ENCODE peak calls at places on chromosomes 7 and 10, in seven cellular contexts. One of them, this sample, is unnamed.

GRCh38 chr10:363152-363551 is 227.9 kb downstream of the ZMYND11 start:
- DNase-seq in AG04449: no peak
- DNase-seq in pancreas: no peak
- DNase-seq in mesendoderm: no peak
- DNase-seq in AG09309: no peak
- DNase-seq in CD4-positive, alpha-beta memory T cell: no peak
- DNase-seq in GM06990: no peak
- DNase-seq in this sample: no peak

GRCh38 chr7:12766416-12766815 is 79.0 kb downstream of the ARL4A start:
- DNase-seq in AG04449: no peak
- DNase-seq in pancreas: no peak
- DNase-seq in mesendoderm: no peak
- DNase-seq in AG09309: no peak
- DNase-seq in CD4-positive, alpha-beta memory T cell: no peak
- DNase-seq in GM06990: no peak
- DNase-seq in this sample: no peak

GRCh38 chr7:35624299-35625186 is 70.4 kb downstream of the HERPUD2 start:
- DNase-seq in AG04449: no peak
- DNase-seq in pancreas: peak; percentile 48
- DNase-seq in mesendoderm: peak; percentile 93
- DNase-seq in AG09309: no peak
- DNase-seq in CD4-positive, alpha-beta memory T cell: peak; percentile 40
- DNase-seq in GM06990: peak; percentile 11
- DNase-seq in this sample: peak; percentile 41

GRCh38 chr7:39721919-39722597 is 98.7 kb downstream of the RALA start:
- DNase-seq in AG04449: no peak
- DNase-seq in pancreas: no peak
- DNase-seq in mesendoderm: no peak
- DNase-seq in AG09309: no peak
- DNase-seq in CD4-positive, alpha-beta memory T cell: no peak
- DNase-seq in GM06990: no peak
- DNase-seq in this sample: no peak

GRCh38 chr7:44477063-44477830 is 13.2 kb downstream of the NUDCD3 start:
- DNase-seq in AG04449: no peak
- DNase-seq in pancreas: peak; percentile 67
- DNase-seq in mesendoderm: peak; percentile 95
- DNase-seq in AG09309: peak; percentile 55
- DNase-seq in CD4-positive, alpha-beta memory T cell: peak; percentile 69
- DNase-seq in GM06990: peak; percentile 24
- DNase-seq in this sample: peak; percentile 87

GRCh38 chr7:4725014-4725951 is 43.2 kb downstream of the FOXK1 start:
- DNase-seq in AG04449: peak; percentile 28
- DNase-seq in pancreas: peak; percentile 66
- DNase-seq in mesendoderm: peak; percentile 49
- DNase-seq in AG09309: peak; percentile 71
- DNase-seq in CD4-positive, alpha-beta memory T cell: peak; percentile 46
- DNase-seq in GM06990: peak; percentile 78
- DNase-seq in this sample: peak; percentile 93

GRCh38 chr10:123912466-123913201 is 21.0 kb upstream of the CPXM2 start:
- DNase-seq in AG04449: no peak
- DNase-seq in pancreas: no peak
- DNase-seq in mesendoderm: no peak
- DNase-seq in AG09309: no peak
- DNase-seq in CD4-positive, alpha-beta memory T cell: no peak
- DNase-seq in GM06990: no peak
- DNase-seq in this sample: peak; percentile 40

GRCh38 chr7:92135100-92135429 is 788 bp upstream of the CYP51A1 start:
- DNase-seq in AG04449: no peak
- DNase-seq in pancreas: peak; percentile 37
- DNase-seq in mesendoderm: no peak
- DNase-seq in AG09309: no peak
- DNase-seq in CD4-positive, alpha-beta memory T cell: no peak
- DNase-seq in GM06990: no peak
- DNase-seq in this sample: peak; percentile 48

GRCh38 chr7:133916621-133917020 is 210.5 kb upstream of the LRGUK start:
- DNase-seq in AG04449: no peak
- DNase-seq in pancreas: no peak
- DNase-seq in mesendoderm: no peak
- DNase-seq in AG09309: no peak
- DNase-seq in CD4-positive, alpha-beta memory T cell: no peak
- DNase-seq in GM06990: no peak
- DNase-seq in this sample: no peak

GRCh38 chr7:73606801-73607691 is 17.3 kb downstream of the MLXIPL start:
- DNase-seq in AG04449: no peak
- DNase-seq in pancreas: peak; percentile 60
- DNase-seq in mesendoderm: peak; percentile 67
- DNase-seq in AG09309: no peak
- DNase-seq in CD4-positive, alpha-beta memory T cell: peak; percentile 58
- DNase-seq in GM06990: peak; percentile 53
- DNase-seq in this sample: peak; percentile 42

GRCh38 chr7:46026741-46027140 is 105.7 kb upstream of the IGFBP3 start:
- DNase-seq in AG04449: no peak
- DNase-seq in pancreas: no peak
- DNase-seq in mesendoderm: no peak
- DNase-seq in AG09309: no peak
- DNase-seq in CD4-positive, alpha-beta memory T cell: no peak
- DNase-seq in GM06990: no peak
- DNase-seq in this sample: no peak

GRCh38 chr7:48429117-48429516 is 257.9 kb downstream of the ABCA13 start:
- DNase-seq in AG04449: no peak
- DNase-seq in pancreas: no peak
- DNase-seq in mesendoderm: no peak
- DNase-seq in AG09309: no peak
- DNase-seq in CD4-positive, alpha-beta memory T cell: no peak
- DNase-seq in GM06990: no peak
- DNase-seq in this sample: no peak

GRCh38 chr7:3892167-3892566 is 591.1 kb downstream of the SDK1 start:
- DNase-seq in AG04449: no peak
- DNase-seq in pancreas: no peak
- DNase-seq in mesendoderm: no peak
- DNase-seq in AG09309: no peak
- DNase-seq in CD4-positive, alpha-beta memory T cell: no peak
- DNase-seq in GM06990: no peak
- DNase-seq in this sample: no peak

GRCh38 chr10:109650228-109650627 is 273.1 kb downstream of the XPNPEP1 start:
- DNase-seq in AG04449: no peak
- DNase-seq in pancreas: peak; percentile 42
- DNase-seq in mesendoderm: no peak
- DNase-seq in AG09309: no peak
- DNase-seq in CD4-positive, alpha-beta memory T cell: no peak
- DNase-seq in GM06990: no peak
- DNase-seq in this sample: no peak

GRCh38 chr7:106870528-106870927 is 5.4 kb downstream of the PIK3CG start:
- DNase-seq in AG04449: no peak
- DNase-seq in pancreas: no peak
- DNase-seq in mesendoderm: no peak
- DNase-seq in AG09309: no peak
- DNase-seq in CD4-positive, alpha-beta memory T cell: no peak
- DNase-seq in GM06990: no peak
- DNase-seq in this sample: no peak

GRCh38 chr7:106870983-106871410 is 5.9 kb downstream of the PIK3CG start:
- DNase-seq in AG04449: no peak
- DNase-seq in pancreas: no peak
- DNase-seq in mesendoderm: no peak
- DNase-seq in AG09309: no peak
- DNase-seq in CD4-positive, alpha-beta memory T cell: no peak
- DNase-seq in GM06990: peak; percentile 75
- DNase-seq in this sample: no peak

GRCh38 chr7:106871793-106872571 is 6.9 kb downstream of the PIK3CG start:
- DNase-seq in AG04449: no peak
- DNase-seq in pancreas: no peak
- DNase-seq in mesendoderm: peak; percentile 3
- DNase-seq in AG09309: no peak
- DNase-seq in CD4-positive, alpha-beta memory T cell: no peak
- DNase-seq in GM06990: no peak
- DNase-seq in this sample: no peak

GRCh38 chr7:106875508-106875907 is 10.4 kb downstream of the PIK3CG start:
- DNase-seq in AG04449: no peak
- DNase-seq in pancreas: no peak
- DNase-seq in mesendoderm: no peak
- DNase-seq in AG09309: no peak
- DNase-seq in CD4-positive, alpha-beta memory T cell: no peak
- DNase-seq in GM06990: no peak
- DNase-seq in this sample: no peak

GRCh38 chr7:106872763-106873162 is 7.7 kb downstream of the PIK3CG start:
- DNase-seq in AG04449: no peak
- DNase-seq in pancreas: no peak
- DNase-seq in mesendoderm: no peak
- DNase-seq in AG09309: no peak
- DNase-seq in CD4-positive, alpha-beta memory T cell: no peak
- DNase-seq in GM06990: no peak
- DNase-seq in this sample: no peak
- H3K4me3 ChIP-seq in AG04449: no peak overlapping the region
- H3K4me3 ChIP-seq in pancreas: no peak overlapping the region
- H3K4me3 ChIP-seq in mesendoderm: no peak overlapping the region
- H3K4me3 ChIP-seq in AG09309: no peak overlapping the region
- H3K4me3 ChIP-seq in CD4-positive, alpha-beta memory T cell: no peak overlapping the region
- H3K4me3 ChIP-seq in GM06990: no peak overlapping the region
- H3K4me3 ChIP-seq in this sample: no peak overlapping the region

GRCh38 chr10:113061054-113061430 is 111.0 kb downstream of the TCF7L2 start:
- DNase-seq in AG04449: no peak
- DNase-seq in pancreas: no peak
- DNase-seq in mesendoderm: no peak
- DNase-seq in AG09309: no peak
- DNase-seq in CD4-positive, alpha-beta memory T cell: no peak
- DNase-seq in GM06990: no peak
- DNase-seq in this sample: no peak

GRCh38 chr10:113062977-113063967 is 113.2 kb downstream of the TCF7L2 start:
- DNase-seq in AG04449: no peak
- DNase-seq in pancreas: no peak
- DNase-seq in mesendoderm: peak; percentile 99
- DNase-seq in AG09309: no peak
- DNase-seq in CD4-positive, alpha-beta memory T cell: no peak
- DNase-seq in GM06990: no peak
- DNase-seq in this sample: peak; percentile 51

GRCh38 chr10:113058175-113058961 is 108.3 kb downstream of the TCF7L2 start:
- DNase-seq in AG04449: peak; percentile 44
- DNase-seq in pancreas: no peak
- DNase-seq in mesendoderm: peak; percentile 87
- DNase-seq in AG09309: peak; percentile 40
- DNase-seq in CD4-positive, alpha-beta memory T cell: no peak
- DNase-seq in GM06990: no peak
- DNase-seq in this sample: peak; percentile 90

GRCh38 chr10:113059001-113059780 is 109.1 kb downstream of the TCF7L2 start:
- DNase-seq in AG04449: no peak
- DNase-seq in pancreas: no peak
- DNase-seq in mesendoderm: peak; percentile 16
- DNase-seq in AG09309: peak; percentile 47
- DNase-seq in CD4-positive, alpha-beta memory T cell: no peak
- DNase-seq in GM06990: no peak
- DNase-seq in this sample: peak; percentile 94

DNA sequence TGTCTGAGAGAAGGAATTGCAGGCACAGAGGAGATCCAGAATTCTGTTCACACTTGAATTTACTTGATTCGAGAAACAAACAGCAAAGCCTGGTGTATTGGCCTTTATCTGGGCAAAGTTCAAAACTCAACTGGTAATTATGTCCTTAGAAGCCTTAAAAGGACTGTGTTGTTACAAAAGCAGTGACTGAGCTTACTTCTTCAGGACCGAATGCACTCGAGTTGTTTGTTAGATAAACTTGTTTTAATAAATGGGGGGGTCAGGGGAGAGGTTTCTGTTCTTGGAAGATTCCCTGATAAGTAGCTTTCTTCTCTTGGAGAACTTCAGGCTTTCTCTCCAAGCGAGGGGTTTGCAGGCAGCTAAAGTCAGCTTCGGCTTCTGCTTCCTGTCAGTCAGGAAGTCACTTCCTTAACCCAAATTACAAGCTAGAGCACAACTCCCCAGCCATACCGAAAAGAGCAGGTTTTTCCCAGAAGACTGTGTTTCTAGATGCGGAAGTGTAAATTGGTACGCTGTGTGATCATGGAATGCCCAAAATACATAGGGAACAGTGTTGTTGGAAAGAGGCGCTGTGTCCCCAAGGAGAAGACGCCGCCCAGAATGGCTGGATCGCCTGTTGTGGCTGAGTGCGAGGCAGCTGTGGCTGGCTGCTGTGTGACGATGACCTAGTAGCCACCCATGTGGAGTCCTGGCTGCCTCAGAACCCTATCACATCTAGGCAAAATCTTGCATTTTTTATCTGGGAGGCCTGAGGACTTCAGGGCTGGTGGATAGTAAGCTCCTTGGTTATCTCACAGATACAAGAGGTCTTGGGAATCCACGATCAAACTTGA is 110.4 kb downstream of the TCF7L2 start:
- DNase-seq in AG04449: no peak
- DNase-seq in pancreas: no peak
- DNase-seq in mesendoderm: peak; percentile 89
- DNase-seq in AG09309: no peak
- DNase-seq in CD4-positive, alpha-beta memory T cell: no peak
- DNase-seq in GM06990: no peak
- DNase-seq in this sample: peak; percentile 47
- H3K4me3 ChIP-seq in AG04449: no peak overlapping the region
- H3K4me3 ChIP-seq in pancreas: no peak overlapping the region
- H3K4me3 ChIP-seq in mesendoderm: no peak overlapping the region
- H3K4me3 ChIP-seq in AG09309: no peak overlapping the region
- H3K4me3 ChIP-seq in CD4-positive, alpha-beta memory T cell: no peak overlapping the region
- H3K4me3 ChIP-seq in GM06990: no peak overlapping the region
- H3K4me3 ChIP-seq in this sample: no peak overlapping the region

DNA sequence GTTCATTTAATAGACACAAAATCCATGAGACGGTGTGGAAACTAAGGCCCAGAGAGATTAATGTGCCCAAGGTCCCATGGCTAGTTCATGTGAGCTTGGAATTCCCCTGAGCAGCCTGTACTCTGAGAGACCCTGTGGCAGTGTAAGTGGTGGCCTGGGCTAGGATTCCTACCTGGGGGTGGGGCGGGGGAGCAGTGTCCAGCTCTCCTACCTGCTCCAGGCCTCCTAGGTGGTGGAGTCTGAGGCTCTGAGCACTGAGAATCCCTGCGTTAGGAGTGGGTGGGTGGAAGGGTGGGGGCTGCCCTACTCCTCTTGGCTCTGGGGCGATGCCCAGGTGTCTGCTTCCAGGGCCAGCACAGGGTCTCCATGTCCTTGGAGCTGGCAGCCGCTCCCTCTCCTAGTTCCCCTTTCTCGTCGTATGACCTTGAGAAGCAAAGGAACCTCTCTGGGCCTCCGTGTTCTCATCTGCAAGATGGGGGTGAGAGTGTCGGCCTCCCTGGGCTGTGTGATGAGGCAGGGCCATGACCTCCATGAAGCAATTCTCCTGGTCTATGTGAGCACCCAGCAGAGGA is 2.5 kb downstream of the SNCG start:
- DNase-seq in AG04449: no peak
- DNase-seq in pancreas: no peak
- DNase-seq in mesendoderm: no peak
- DNase-seq in AG09309: no peak
- DNase-seq in CD4-positive, alpha-beta memory T cell: no peak
- DNase-seq in GM06990: no peak
- DNase-seq in this sample: no peak
- H3K4me3 ChIP-seq in AG04449: no peak overlapping the region
- H3K4me3 ChIP-seq in pancreas: no peak overlapping the region
- H3K4me3 ChIP-seq in mesendoderm: no peak overlapping the region
- H3K4me3 ChIP-seq in AG09309: no peak overlapping the region
- H3K4me3 ChIP-seq in CD4-positive, alpha-beta memory T cell: no peak overlapping the region
- H3K4me3 ChIP-seq in GM06990: no peak overlapping the region
- H3K4me3 ChIP-seq in this sample: no peak overlapping the region

DNA sequence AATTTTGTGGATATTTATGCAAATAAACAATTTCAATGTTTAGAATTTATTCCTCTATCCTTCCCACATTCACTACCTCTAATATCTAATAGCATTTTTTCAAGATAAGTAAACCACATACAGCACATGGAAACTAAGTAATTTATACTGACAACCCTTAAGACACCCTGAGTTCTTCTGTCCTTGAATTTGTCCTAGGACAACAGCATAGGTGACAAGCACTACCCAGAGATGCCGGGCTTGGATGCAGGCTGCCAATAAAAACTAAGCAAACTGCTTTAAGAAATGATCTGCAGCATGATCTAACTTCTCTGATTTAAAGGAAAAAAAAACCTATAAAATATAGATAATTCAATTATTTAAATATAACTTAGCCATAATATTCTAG is 22.7 kb downstream of the NT5C3A start:
- DNase-seq in AG04449: no peak
- DNase-seq in pancreas: no peak
- DNase-seq in mesendoderm: no peak
- DNase-seq in AG09309: no peak
- DNase-seq in CD4-positive, alpha-beta memory T cell: no peak
- DNase-seq in GM06990: no peak
- DNase-seq in this sample: no peak
- H3K4me3 ChIP-seq in AG04449: peak overlapping the region; percentile 4
- H3K4me3 ChIP-seq in pancreas: peak overlapping the region; percentile 35
- H3K4me3 ChIP-seq in mesendoderm: no peak overlapping the region
- H3K4me3 ChIP-seq in AG09309: peak overlapping the region; percentile 25
- H3K4me3 ChIP-seq in CD4-positive, alpha-beta memory T cell: peak overlapping the region; percentile 46
- H3K4me3 ChIP-seq in GM06990: peak overlapping the region; percentile 76
- H3K4me3 ChIP-seq in this sample: peak overlapping the region; percentile 55